ENCODE peak calls at places on chromosome 10, in eight cellular contexts. One of them, this sample, is unnamed.

GRCh38 chr10:71187600-71187999 is 24.8 kb upstream of the UNC5B start:
- DNase-seq in suprapubic skin: no peak
- DNase-seq in vagina: peak
- DNase-seq in endothelial cell of umbilical vein: peak
- DNase-seq in endothelial cell: no peak
- DNase-seq in neural crest cell: no peak
- DNase-seq in right lobe of liver: no peak
- DNase-seq in transverse colon: no peak
- DNase-seq in this sample: no peak

GRCh38 chr10:133568287-133568614 is 2.9 kb upstream of the SYCE1 start:
- DNase-seq in suprapubic skin: no peak
- DNase-seq in vagina: no peak
- DNase-seq in endothelial cell of umbilical vein: no peak
- DNase-seq in endothelial cell: no peak
- DNase-seq in neural crest cell: no peak
- DNase-seq in right lobe of liver: no peak
- DNase-seq in transverse colon: no peak
- DNase-seq in this sample: no peak

GRCh38 chr10:78332699-78333098 is 299.0 kb downstream of the RPS24 start:
- DNase-seq in suprapubic skin: no peak
- DNase-seq in vagina: peak
- DNase-seq in endothelial cell of umbilical vein: no peak
- DNase-seq in endothelial cell: no peak
- DNase-seq in neural crest cell: no peak
- DNase-seq in right lobe of liver: no peak
- DNase-seq in transverse colon: no peak
- DNase-seq in this sample: no peak

GRCh38 chr10:73931767-73932624 is 21.1 kb downstream of the PLAU start:
- DNase-seq in suprapubic skin: no peak
- DNase-seq in vagina: no peak
- DNase-seq in endothelial cell of umbilical vein: no peak
- DNase-seq in endothelial cell: no peak
- DNase-seq in neural crest cell: no peak
- DNase-seq in right lobe of liver: no peak
- DNase-seq in transverse colon: no peak
- DNase-seq in this sample: no peak

GRCh38 chr10:70145666-70146488 is 623 bp downstream of the TYSND1 start:
- DNase-seq in suprapubic skin: peak
- DNase-seq in vagina: no peak
- DNase-seq in endothelial cell of umbilical vein: peak
- DNase-seq in endothelial cell: peak
- DNase-seq in neural crest cell: peak
- DNase-seq in right lobe of liver: peak
- DNase-seq in transverse colon: peak
- DNase-seq in this sample: peak

GRCh38 chr10:72612203-72612826 is 13.6 kb downstream of the MICU1 start:
- DNase-seq in suprapubic skin: no peak
- DNase-seq in vagina: no peak
- DNase-seq in endothelial cell of umbilical vein: peak
- DNase-seq in endothelial cell: no peak
- DNase-seq in neural crest cell: no peak
- DNase-seq in right lobe of liver: no peak
- DNase-seq in transverse colon: no peak
- DNase-seq in this sample: no peak

GRCh38 chr10:64682043-64682442 is 1160.8 kb downstream of the REEP3 start:
- DNase-seq in suprapubic skin: no peak
- DNase-seq in vagina: no peak
- DNase-seq in endothelial cell of umbilical vein: no peak
- DNase-seq in endothelial cell: no peak
- DNase-seq in neural crest cell: no peak
- DNase-seq in right lobe of liver: no peak
- DNase-seq in transverse colon: no peak
- DNase-seq in this sample: no peak

GRCh38 chr10:120431356-120431755 is 25.7 kb upstream of the PLPP4 start:
- DNase-seq in suprapubic skin: no peak
- DNase-seq in vagina: no peak
- DNase-seq in endothelial cell of umbilical vein: no peak
- DNase-seq in endothelial cell: no peak
- DNase-seq in neural crest cell: no peak
- DNase-seq in right lobe of liver: no peak
- DNase-seq in transverse colon: no peak
- DNase-seq in this sample: no peak

GRCh38 chr10:102009801-102010425 is 46.1 kb downstream of the ARMH3 start:
- DNase-seq in suprapubic skin: no peak
- DNase-seq in vagina: no peak
- DNase-seq in endothelial cell of umbilical vein: peak
- DNase-seq in endothelial cell: peak
- DNase-seq in neural crest cell: peak
- DNase-seq in right lobe of liver: no peak
- DNase-seq in transverse colon: peak
- DNase-seq in this sample: peak

GRCh38 chr10:47237316-47238260 is 62.4 kb upstream of the GDF10 start:
- DNase-seq in suprapubic skin: no peak
- DNase-seq in vagina: peak
- DNase-seq in endothelial cell of umbilical vein: no peak
- DNase-seq in endothelial cell: no peak
- DNase-seq in neural crest cell: no peak
- DNase-seq in right lobe of liver: no peak
- DNase-seq in transverse colon: no peak
- DNase-seq in this sample: peak

GRCh38 chr10:120963053-120963533 is 111.9 kb downstream of the WDR11 start:
- DNase-seq in suprapubic skin: no peak
- DNase-seq in vagina: no peak
- DNase-seq in endothelial cell of umbilical vein: no peak
- DNase-seq in endothelial cell: no peak
- DNase-seq in neural crest cell: no peak
- DNase-seq in right lobe of liver: no peak
- DNase-seq in transverse colon: peak
- DNase-seq in this sample: no peak

GRCh38 chr10:54063514-54063913 is 737.5 kb downstream of the PCDH15 start:
- DNase-seq in suprapubic skin: no peak
- DNase-seq in vagina: no peak
- DNase-seq in endothelial cell of umbilical vein: no peak
- DNase-seq in endothelial cell: no peak
- DNase-seq in neural crest cell: no peak
- DNase-seq in right lobe of liver: peak
- DNase-seq in transverse colon: no peak
- DNase-seq in this sample: no peak

GRCh38 chr10:86078639-86079035 is 288.0 kb downstream of the GRID1 start:
- DNase-seq in suprapubic skin: peak
- DNase-seq in vagina: peak
- DNase-seq in endothelial cell of umbilical vein: no peak
- DNase-seq in endothelial cell: no peak
- DNase-seq in neural crest cell: no peak
- DNase-seq in right lobe of liver: no peak
- DNase-seq in transverse colon: no peak
- DNase-seq in this sample: no peak

GRCh38 chr10:32960022-32960421 is 2.0 kb upstream of the ITGB1 start:
- DNase-seq in suprapubic skin: no peak
- DNase-seq in vagina: no peak
- DNase-seq in endothelial cell of umbilical vein: peak
- DNase-seq in endothelial cell: no peak
- DNase-seq in neural crest cell: no peak
- DNase-seq in right lobe of liver: no peak
- DNase-seq in transverse colon: no peak
- DNase-seq in this sample: no peak

GRCh38 chr10:5445006-5445405 is 32.6 kb downstream of the NET1 start:
- DNase-seq in suprapubic skin: no peak
- DNase-seq in vagina: no peak
- DNase-seq in endothelial cell of umbilical vein: no peak
- DNase-seq in endothelial cell: no peak
- DNase-seq in neural crest cell: no peak
- DNase-seq in right lobe of liver: no peak
- DNase-seq in transverse colon: no peak
- DNase-seq in this sample: no peak

GRCh38 chr10:28663576-28664368 is 13.5 kb upstream of the BAMBI start:
- DNase-seq in suprapubic skin: peak
- DNase-seq in vagina: peak
- DNase-seq in endothelial cell of umbilical vein: peak
- DNase-seq in endothelial cell: peak
- DNase-seq in neural crest cell: peak
- DNase-seq in right lobe of liver: peak
- DNase-seq in transverse colon: peak
- DNase-seq in this sample: peak

GRCh38 chr10:92142512-92142911 is 148.4 kb downstream of the CPEB3 start:
- DNase-seq in suprapubic skin: no peak
- DNase-seq in vagina: no peak
- DNase-seq in endothelial cell of umbilical vein: peak
- DNase-seq in endothelial cell: no peak
- DNase-seq in neural crest cell: no peak
- DNase-seq in right lobe of liver: no peak
- DNase-seq in transverse colon: no peak
- DNase-seq in this sample: no peak
- TF ChIP-seq CTCF in suprapubic skin: no peak
- TF ChIP-seq CTCF in vagina: no peak
- TF ChIP-seq CTCF in endothelial cell of umbilical vein: no peak
- TF ChIP-seq CTCF in endothelial cell: no peak
- TF ChIP-seq CTCF in neural crest cell: peak
- TF ChIP-seq CTCF in right lobe of liver: no peak
- TF ChIP-seq CTCF in transverse colon: no peak
- TF ChIP-seq CTCF in this sample: no peak

DNA sequence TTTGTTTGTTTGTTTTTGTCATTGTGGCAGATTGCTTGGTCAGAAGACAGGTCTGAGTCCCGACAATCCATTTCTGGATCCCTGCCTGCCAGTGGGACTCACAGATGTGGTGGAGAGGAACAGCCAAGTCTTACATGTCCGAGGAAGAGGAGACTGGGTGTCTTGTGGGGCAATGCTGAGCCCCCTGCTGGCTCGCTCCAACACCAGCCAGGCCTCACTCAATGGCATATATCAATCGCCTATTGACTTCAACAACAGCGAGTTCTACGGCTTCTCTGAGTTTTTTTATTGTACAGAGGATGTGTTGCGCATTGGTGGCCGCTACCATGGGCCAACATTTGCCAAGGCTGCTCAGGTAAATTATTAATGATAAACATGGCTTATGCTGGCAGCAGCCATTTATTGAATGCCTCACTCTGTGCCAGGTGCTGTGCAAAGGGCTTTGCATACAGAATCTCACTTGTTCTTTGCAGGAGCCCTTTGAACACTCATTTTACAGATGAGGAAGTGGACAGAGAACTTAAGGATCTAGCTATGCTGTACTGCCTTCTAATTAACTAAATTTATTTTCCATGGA is 33.3 kb downstream of the COX15 start:
- DNase-seq in suprapubic skin: no peak
- DNase-seq in vagina: no peak
- DNase-seq in endothelial cell of umbilical vein: peak
- DNase-seq in endothelial cell: peak
- DNase-seq in neural crest cell: no peak
- DNase-seq in right lobe of liver: no peak
- DNase-seq in transverse colon: no peak
- DNase-seq in this sample: no peak
- TF ChIP-seq CTCF in suprapubic skin: no peak
- TF ChIP-seq CTCF in vagina: no peak
- TF ChIP-seq CTCF in endothelial cell of umbilical vein: peak
- TF ChIP-seq CTCF in endothelial cell: no peak
- TF ChIP-seq CTCF in neural crest cell: peak
- TF ChIP-seq CTCF in right lobe of liver: no peak
- TF ChIP-seq CTCF in transverse colon: no peak
- TF ChIP-seq CTCF in this sample: peak

GRCh38 chr10:18472977-18473376 is 178.4 kb downstream of the NSUN6 start:
- DNase-seq in suprapubic skin: no peak
- DNase-seq in vagina: no peak
- DNase-seq in endothelial cell of umbilical vein: no peak
- DNase-seq in endothelial cell: no peak
- DNase-seq in neural crest cell: no peak
- DNase-seq in right lobe of liver: no peak
- DNase-seq in transverse colon: no peak
- DNase-seq in this sample: no peak
- TF ChIP-seq CTCF in suprapubic skin: no peak
- TF ChIP-seq CTCF in vagina: no peak
- TF ChIP-seq CTCF in endothelial cell of umbilical vein: no peak
- TF ChIP-seq CTCF in endothelial cell: no peak
- TF ChIP-seq CTCF in neural crest cell: no peak
- TF ChIP-seq CTCF in right lobe of liver: no peak
- TF ChIP-seq CTCF in transverse colon: no peak
- TF ChIP-seq CTCF in this sample: peak

DNA sequence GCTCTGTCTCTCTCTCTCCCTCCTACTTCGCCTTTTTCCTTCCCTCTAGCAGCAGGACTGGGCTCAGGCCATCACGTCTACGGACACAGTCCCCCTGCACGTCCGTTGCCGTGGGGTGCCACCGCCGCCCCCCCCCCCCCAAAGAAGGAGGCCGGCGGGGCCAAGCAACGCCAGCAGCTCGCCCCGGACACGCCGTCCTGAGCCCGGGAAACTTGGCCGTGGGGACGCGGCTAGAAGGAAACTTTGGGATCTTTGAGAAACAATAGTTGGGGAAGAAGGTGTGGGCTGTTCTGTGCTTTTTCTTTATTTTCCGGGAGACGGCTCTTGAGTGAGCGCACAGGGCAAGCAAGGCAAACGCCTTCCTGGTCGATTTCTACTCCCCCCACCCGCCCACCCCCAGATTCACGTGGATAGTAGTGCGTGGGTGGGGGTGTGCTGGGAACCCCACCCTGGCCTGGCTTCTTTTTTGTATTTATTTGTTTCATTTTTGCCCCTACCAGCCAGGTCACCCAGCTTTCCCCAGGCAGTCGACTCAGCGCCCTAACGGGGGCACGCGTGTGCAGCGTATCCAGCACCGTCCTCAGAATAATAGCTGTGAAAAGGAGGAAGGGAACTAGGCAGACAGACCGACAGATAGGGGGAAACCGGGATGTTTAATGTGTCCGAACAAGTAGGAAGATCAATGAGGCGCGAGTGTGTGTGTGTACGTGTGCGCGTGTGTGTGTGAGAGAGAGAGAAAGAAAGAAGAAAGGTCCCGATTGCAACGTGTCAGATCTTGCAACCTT is 1.4 kb downstream of the MXI1 start:
- DNase-seq in suprapubic skin: no peak
- DNase-seq in vagina: no peak
- DNase-seq in endothelial cell of umbilical vein: peak
- DNase-seq in endothelial cell: no peak
- DNase-seq in neural crest cell: no peak
- DNase-seq in right lobe of liver: peak
- DNase-seq in transverse colon: peak
- DNase-seq in this sample: no peak
- TF ChIP-seq CTCF in suprapubic skin: no peak
- TF ChIP-seq CTCF in vagina: no peak
- TF ChIP-seq CTCF in endothelial cell of umbilical vein: no peak
- TF ChIP-seq CTCF in endothelial cell: no peak
- TF ChIP-seq CTCF in neural crest cell: no peak
- TF ChIP-seq CTCF in right lobe of liver: no peak
- TF ChIP-seq CTCF in transverse colon: no peak
- TF ChIP-seq CTCF in this sample: no peak

GRCh38 chr10:17617031-17617911 is at the start of gene HACD1:
- DNase-seq in suprapubic skin: peak
- DNase-seq in vagina: no peak
- DNase-seq in endothelial cell of umbilical vein: peak
- DNase-seq in endothelial cell: peak
- DNase-seq in neural crest cell: peak
- DNase-seq in right lobe of liver: peak
- DNase-seq in transverse colon: peak
- DNase-seq in this sample: peak
- TF ChIP-seq CTCF in suprapubic skin: no peak
- TF ChIP-seq CTCF in vagina: no peak
- TF ChIP-seq CTCF in endothelial cell of umbilical vein: peak
- TF ChIP-seq CTCF in endothelial cell: no peak
- TF ChIP-seq CTCF in neural crest cell: peak
- TF ChIP-seq CTCF in right lobe of liver: no peak
- TF ChIP-seq CTCF in transverse colon: no peak
- TF ChIP-seq CTCF in this sample: peak